ENCODE peak calls at places on chromosomes 6 and 20, in ten cellular contexts. One of them, this sample, is unnamed.

GRCh38 chr6:20875369-20875963 is 341.2 kb downstream of the CDKAL1 start:
- DNase-seq in RPMI7951: peak; percentile 35
- DNase-seq in amniotic stem cell: no peak
- DNase-seq in activated B cell treated with CpG ODN at 0.5 μM for 24 hours: no peak
- DNase-seq in HAP-1: no peak
- DNase-seq in T-helper 2 cell treated with Interferon-gamma antibody and Interleukin-4, amounts not matched to agents 5 μg/mL and 100 μg/mL, for 36 hours: no peak
- DNase-seq in stimulated activated CD4-positive, alpha-beta T cell treated with anti-CD3 and anti-CD28 coated beads, Interleukin-4, amount 100 ng/mL, for 48 hours: no peak
- DNase-seq in activated effector memory CD4-positive, alpha-beta T cell treated with Interleukin-2 at 50 U/mL for 16 hours: no peak
- DNase-seq in NCI-H2029: peak; percentile 47
- DNase-seq in activated T-helper 1 cell treated with Interleukin-2 at 50 U/mL for 16 hours: no peak
- DNase-seq in this sample: no peak

GRCh38 chr20:61737812-61738443 is 327.8 kb downstream of the TAF4 start:
- DNase-seq in RPMI7951: no peak
- DNase-seq in amniotic stem cell: no peak
- DNase-seq in activated B cell treated with CpG ODN at 0.5 μM for 24 hours: no peak
- DNase-seq in HAP-1: no peak
- DNase-seq in T-helper 2 cell treated with Interferon-gamma antibody and Interleukin-4, amounts not matched to agents 5 μg/mL and 100 μg/mL, for 36 hours: no peak
- DNase-seq in stimulated activated CD4-positive, alpha-beta T cell treated with anti-CD3 and anti-CD28 coated beads, Interleukin-4, amount 100 ng/mL, for 48 hours: no peak
- DNase-seq in activated effector memory CD4-positive, alpha-beta T cell treated with Interleukin-2 at 50 U/mL for 16 hours: no peak
- DNase-seq in NCI-H2029: no peak
- DNase-seq in activated T-helper 1 cell treated with Interleukin-2 at 50 U/mL for 16 hours: no peak
- DNase-seq in this sample: no peak

GRCh38 chr6:65671922-65672321 is 35.1 kb downstream of the EYS start:
- DNase-seq in RPMI7951: no peak
- DNase-seq in amniotic stem cell: no peak
- DNase-seq in activated B cell treated with CpG ODN at 0.5 μM for 24 hours: no peak
- DNase-seq in HAP-1: no peak
- DNase-seq in T-helper 2 cell treated with Interferon-gamma antibody and Interleukin-4, amounts not matched to agents 5 μg/mL and 100 μg/mL, for 36 hours: no peak
- DNase-seq in stimulated activated CD4-positive, alpha-beta T cell treated with anti-CD3 and anti-CD28 coated beads, Interleukin-4, amount 100 ng/mL, for 48 hours: no peak
- DNase-seq in activated effector memory CD4-positive, alpha-beta T cell treated with Interleukin-2 at 50 U/mL for 16 hours: no peak
- DNase-seq in NCI-H2029: no peak
- DNase-seq in activated T-helper 1 cell treated with Interleukin-2 at 50 U/mL for 16 hours: no peak
- DNase-seq in this sample: no peak

GRCh38 chr6:40128149-40128548 is 193.9 kb upstream of the MOCS1 start:
- DNase-seq in RPMI7951: no peak
- DNase-seq in amniotic stem cell: no peak
- DNase-seq in activated B cell treated with CpG ODN at 0.5 μM for 24 hours: no peak
- DNase-seq in HAP-1: no peak
- DNase-seq in T-helper 2 cell treated with Interferon-gamma antibody and Interleukin-4, amounts not matched to agents 5 μg/mL and 100 μg/mL, for 36 hours: no peak
- DNase-seq in stimulated activated CD4-positive, alpha-beta T cell treated with anti-CD3 and anti-CD28 coated beads, Interleukin-4, amount 100 ng/mL, for 48 hours: no peak
- DNase-seq in activated effector memory CD4-positive, alpha-beta T cell treated with Interleukin-2 at 50 U/mL for 16 hours: no peak
- DNase-seq in NCI-H2029: no peak
- DNase-seq in activated T-helper 1 cell treated with Interleukin-2 at 50 U/mL for 16 hours: no peak
- DNase-seq in this sample: no peak

GRCh38 chr6:111712398-111712797 is 106.7 kb upstream of the TRAF3IP2 start:
- DNase-seq in RPMI7951: no peak
- DNase-seq in amniotic stem cell: peak; percentile 3
- DNase-seq in activated B cell treated with CpG ODN at 0.5 μM for 24 hours: no peak
- DNase-seq in HAP-1: no peak
- DNase-seq in T-helper 2 cell treated with Interferon-gamma antibody and Interleukin-4, amounts not matched to agents 5 μg/mL and 100 μg/mL, for 36 hours: no peak
- DNase-seq in stimulated activated CD4-positive, alpha-beta T cell treated with anti-CD3 and anti-CD28 coated beads, Interleukin-4, amount 100 ng/mL, for 48 hours: no peak
- DNase-seq in activated effector memory CD4-positive, alpha-beta T cell treated with Interleukin-2 at 50 U/mL for 16 hours: no peak
- DNase-seq in NCI-H2029: no peak
- DNase-seq in activated T-helper 1 cell treated with Interleukin-2 at 50 U/mL for 16 hours: no peak
- DNase-seq in this sample: no peak

GRCh38 chr6:167268683-167269280 is 22.3 kb upstream of the UNC93A start:
- DNase-seq in RPMI7951: no peak
- DNase-seq in amniotic stem cell: no peak
- DNase-seq in activated B cell treated with CpG ODN at 0.5 μM for 24 hours: no peak
- DNase-seq in HAP-1: no peak
- DNase-seq in T-helper 2 cell treated with Interferon-gamma antibody and Interleukin-4, amounts not matched to agents 5 μg/mL and 100 μg/mL, for 36 hours: no peak
- DNase-seq in stimulated activated CD4-positive, alpha-beta T cell treated with anti-CD3 and anti-CD28 coated beads, Interleukin-4, amount 100 ng/mL, for 48 hours: no peak
- DNase-seq in activated effector memory CD4-positive, alpha-beta T cell treated with Interleukin-2 at 50 U/mL for 16 hours: no peak
- DNase-seq in NCI-H2029: no peak
- DNase-seq in activated T-helper 1 cell treated with Interleukin-2 at 50 U/mL for 16 hours: no peak
- DNase-seq in this sample: no peak

GRCh38 chr6:111767752-111768430 is 105.4 kb downstream of the FYN start:
- DNase-seq in RPMI7951: no peak
- DNase-seq in amniotic stem cell: no peak
- DNase-seq in activated B cell treated with CpG ODN at 0.5 μM for 24 hours: no peak
- DNase-seq in HAP-1: no peak
- DNase-seq in T-helper 2 cell treated with Interferon-gamma antibody and Interleukin-4, amounts not matched to agents 5 μg/mL and 100 μg/mL, for 36 hours: no peak
- DNase-seq in stimulated activated CD4-positive, alpha-beta T cell treated with anti-CD3 and anti-CD28 coated beads, Interleukin-4, amount 100 ng/mL, for 48 hours: no peak
- DNase-seq in activated effector memory CD4-positive, alpha-beta T cell treated with Interleukin-2 at 50 U/mL for 16 hours: no peak
- DNase-seq in NCI-H2029: no peak
- DNase-seq in activated T-helper 1 cell treated with Interleukin-2 at 50 U/mL for 16 hours: no peak
- DNase-seq in this sample: no peak

GRCh38 chr20:1187605-1188171 is 2.9 kb upstream of the TMEM74B start:
- DNase-seq in RPMI7951: no peak
- DNase-seq in amniotic stem cell: no peak
- DNase-seq in activated B cell treated with CpG ODN at 0.5 μM for 24 hours: no peak
- DNase-seq in HAP-1: no peak
- DNase-seq in T-helper 2 cell treated with Interferon-gamma antibody and Interleukin-4, amounts not matched to agents 5 μg/mL and 100 μg/mL, for 36 hours: no peak
- DNase-seq in stimulated activated CD4-positive, alpha-beta T cell treated with anti-CD3 and anti-CD28 coated beads, Interleukin-4, amount 100 ng/mL, for 48 hours: no peak
- DNase-seq in activated effector memory CD4-positive, alpha-beta T cell treated with Interleukin-2 at 50 U/mL for 16 hours: no peak
- DNase-seq in NCI-H2029: peak; percentile 9
- DNase-seq in activated T-helper 1 cell treated with Interleukin-2 at 50 U/mL for 16 hours: no peak
- DNase-seq in this sample: no peak

GRCh38 chr6:119426619-119427018 is 77.1 kb upstream of the MAN1A1 start:
- DNase-seq in RPMI7951: peak; percentile 20
- DNase-seq in amniotic stem cell: no peak
- DNase-seq in activated B cell treated with CpG ODN at 0.5 μM for 24 hours: no peak
- DNase-seq in HAP-1: no peak
- DNase-seq in T-helper 2 cell treated with Interferon-gamma antibody and Interleukin-4, amounts not matched to agents 5 μg/mL and 100 μg/mL, for 36 hours: no peak
- DNase-seq in stimulated activated CD4-positive, alpha-beta T cell treated with anti-CD3 and anti-CD28 coated beads, Interleukin-4, amount 100 ng/mL, for 48 hours: no peak
- DNase-seq in activated effector memory CD4-positive, alpha-beta T cell treated with Interleukin-2 at 50 U/mL for 16 hours: no peak
- DNase-seq in NCI-H2029: no peak
- DNase-seq in activated T-helper 1 cell treated with Interleukin-2 at 50 U/mL for 16 hours: no peak
- DNase-seq in this sample: no peak

GRCh38 chr20:14481863-14482262 is 144.5 kb upstream of the FLRT3 start:
- DNase-seq in RPMI7951: no peak
- DNase-seq in amniotic stem cell: peak; percentile 60
- DNase-seq in activated B cell treated with CpG ODN at 0.5 μM for 24 hours: no peak
- DNase-seq in HAP-1: no peak
- DNase-seq in T-helper 2 cell treated with Interferon-gamma antibody and Interleukin-4, amounts not matched to agents 5 μg/mL and 100 μg/mL, for 36 hours: no peak
- DNase-seq in stimulated activated CD4-positive, alpha-beta T cell treated with anti-CD3 and anti-CD28 coated beads, Interleukin-4, amount 100 ng/mL, for 48 hours: no peak
- DNase-seq in activated effector memory CD4-positive, alpha-beta T cell treated with Interleukin-2 at 50 U/mL for 16 hours: no peak
- DNase-seq in NCI-H2029: no peak
- DNase-seq in activated T-helper 1 cell treated with Interleukin-2 at 50 U/mL for 16 hours: no peak
- DNase-seq in this sample: no peak

GRCh38 chr6:108561742-108562502 is 1.2 kb downstream of the FOXO3 start:
- DNase-seq in RPMI7951: no peak
- DNase-seq in amniotic stem cell: no peak
- DNase-seq in activated B cell treated with CpG ODN at 0.5 μM for 24 hours: peak; percentile 26
- DNase-seq in HAP-1: no peak
- DNase-seq in T-helper 2 cell treated with Interferon-gamma antibody and Interleukin-4, amounts not matched to agents 5 μg/mL and 100 μg/mL, for 36 hours: no peak
- DNase-seq in stimulated activated CD4-positive, alpha-beta T cell treated with anti-CD3 and anti-CD28 coated beads, Interleukin-4, amount 100 ng/mL, for 48 hours: no peak
- DNase-seq in activated effector memory CD4-positive, alpha-beta T cell treated with Interleukin-2 at 50 U/mL for 16 hours: no peak
- DNase-seq in NCI-H2029: peak; percentile 26
- DNase-seq in activated T-helper 1 cell treated with Interleukin-2 at 50 U/mL for 16 hours: no peak
- DNase-seq in this sample: peak; percentile 70